ENCODE peak calls at places on chromosomes 5 and 9, in eight cellular contexts. L, O, D, S, M, U, Z and I are unnamed samples.

GRCh38 chr5:59069438-59070079 is 486.7 kb downstream of the RAB3C start:
- DNase-seq in L (peak), O (peak), D (no peak), S (no peak), M (no peak), U (peak), Z (peak), I (no peak)

GRCh38 chr5:135900276-135900675 is 4.6 kb upstream of the IL9 start:
- DNase-seq in L (no peak), O (no peak), D (no peak), S (no peak), M (no peak), U (no peak), Z (no peak), I (no peak)

GRCh38 chr5:167945542-167946384 is 345.7 kb upstream of the WWC1 start:
- DNase-seq in L (peak), O (no peak), D (peak), S (peak), M (no peak), U (peak), Z (peak), I (no peak)

GRCh38 chr5:150642567-150642927 is 2.1 kb downstream of the SYNPO start:
- DNase-seq in L (peak), O (peak), D (peak), S (peak), M (peak), U (peak), Z (peak), I (no peak)

GRCh38 chr5:111742166-111742565 is 14.8 kb downstream of the NREP start:
- DNase-seq in L (no peak), O (no peak), D (no peak), S (no peak), M (no peak), U (no peak), Z (no peak), I (no peak)

GRCh38 chr9:38337706-38338264 is 54.7 kb upstream of the ALDH1B1 start:
- DNase-seq in L (no peak), O (no peak), D (no peak), S (no peak), M (no peak), U (no peak), Z (no peak), I (peak)

GRCh38 chr5:43571237-43571636 is 14.4 kb upstream of the PAIP1 start:
- DNase-seq in L (no peak), O (no peak), D (no peak), S (no peak), M (no peak), U (no peak), Z (no peak), I (no peak)

GRCh38 chr9:111925784-111926183 is 29.2 kb downstream of the UGCG start:
- DNase-seq in L (no peak), O (no peak), D (no peak), S (no peak), M (no peak), U (no peak), Z (no peak), I (no peak)

GRCh38 chr5:168342151-168342825 is 50.8 kb downstream of the WWC1 start:
- DNase-seq in L (no peak), O (no peak), D (no peak), S (no peak), M (peak), U (no peak), Z (no peak), I (no peak)

GRCh38 chr9:101737705-101738565 is 512 bp downstream of the GRIN3A start:
- DNase-seq in L (no peak), O (peak), D (peak), S (peak), M (peak), U (no peak), Z (no peak), I (peak)

GRCh38 chr9:116070256-116070914 is 83.2 kb upstream of the PAPPA start:
- DNase-seq in L (no peak), O (no peak), D (no peak), S (no peak), M (no peak), U (no peak), Z (no peak), I (no peak)

GRCh38 chr9:76654575-76654974 is 109.7 kb upstream of the PCA3 start:
- DNase-seq in L (peak), O (no peak), D (no peak), S (no peak), M (no peak), U (peak), Z (peak), I (no peak)

GRCh38 chr5:168314735-168315411 is 23.4 kb downstream of the WWC1 start:
- DNase-seq in L (peak), O (peak), D (no peak), S (no peak), M (peak), U (peak), Z (peak), I (no peak)

GRCh38 chr5:178182158-178182876 is 4.9 kb downstream of the GMCL2 start:
- DNase-seq in L (no peak), O (no peak), D (no peak), S (no peak), M (no peak), U (no peak), Z (no peak), I (no peak)

GRCh38 chr5:168979140-168979539 is 321.8 kb downstream of the SLIT3 start:
- DNase-seq in L (no peak), O (no peak), D (no peak), S (no peak), M (no peak), U (no peak), Z (no peak), I (no peak)

GRCh38 chr5:124057161-124057814 is 545.3 kb downstream of the CSNK1G3 start:
- DNase-seq in L (peak), O (peak), D (peak), S (peak), M (peak), U (no peak), Z (peak), I (no peak)

GRCh38 chr5:144467795-144468194 is 297.1 kb downstream of the KCTD16 start:
- DNase-seq in L (peak), O (peak), D (no peak), S (no peak), M (no peak), U (peak), Z (peak), I (no peak)

GRCh38 chr9:120873512-120873911 is 3.5 kb downstream of the PHF19 start:
- DNase-seq in L (peak), O (peak), D (no peak), S (no peak), M (peak), U (no peak), Z (peak), I (no peak)

GRCh38 chr9:122900791-122901190 is 4.4 kb downstream of the RC3H2 start:
- DNase-seq in L (peak), O (no peak), D (no peak), S (no peak), M (no peak), U (no peak), Z (peak), I (no peak)

GRCh38 chr5:84032404-84032803 is 311.7 kb upstream of the HAPLN1 start:
- DNase-seq in L (no peak), O (no peak), D (no peak), S (no peak), M (no peak), U (no peak), Z (no peak), I (no peak)

GRCh38 chr5:127184841-127185240 is 105.8 kb upstream of the MEGF10 start:
- DNase-seq in L (no peak), O (no peak), D (no peak), S (no peak), M (no peak), U (no peak), Z (no peak), I (no peak)

GRCh38 chr9:123411191-123411590 is 55.2 kb downstream of the CRB2 start:
- DNase-seq in L (no peak), O (no peak), D (no peak), S (no peak), M (peak), U (no peak), Z (no peak), I (no peak)

GRCh38 chr5:1541662-1542008 is 17.9 kb upstream of the LPCAT1 start:
- DNase-seq in L (no peak), O (no peak), D (no peak), S (no peak), M (no peak), U (no peak), Z (no peak), I (no peak)

GRCh38 chr9:17839744-17840143 is 260.9 kb downstream of the SH3GL2 start:
- DNase-seq in L (no peak), O (no peak), D (no peak), S (no peak), M (no peak), U (no peak), Z (no peak), I (no peak)

GRCh38 chr9:96720435-96720834 is 57.5 kb downstream of the ZNF510 start:
- DNase-seq in L (no peak), O (no peak), D (no peak), S (no peak), M (no peak), U (no peak), Z (no peak), I (no peak)

GRCh38 chr5:132834057-132834456 is 3.6 kb upstream of the SHROOM1 start:
- DNase-seq in L (no peak), O (no peak), D (no peak), S (no peak), M (no peak), U (no peak), Z (no peak), I (no peak)

GRCh38 chr5:69032009-69032408 is 61.8 kb upstream of the SLC30A5 start:
- DNase-seq in L (no peak), O (no peak), D (no peak), S (no peak), M (no peak), U (no peak), Z (no peak), I (no peak)
- TF ChIP-seq CTCF in L (no peak), O (no peak), D (no peak), S (no peak), M (no peak), U (no peak), Z (no peak), I (no peak)

DNA sequence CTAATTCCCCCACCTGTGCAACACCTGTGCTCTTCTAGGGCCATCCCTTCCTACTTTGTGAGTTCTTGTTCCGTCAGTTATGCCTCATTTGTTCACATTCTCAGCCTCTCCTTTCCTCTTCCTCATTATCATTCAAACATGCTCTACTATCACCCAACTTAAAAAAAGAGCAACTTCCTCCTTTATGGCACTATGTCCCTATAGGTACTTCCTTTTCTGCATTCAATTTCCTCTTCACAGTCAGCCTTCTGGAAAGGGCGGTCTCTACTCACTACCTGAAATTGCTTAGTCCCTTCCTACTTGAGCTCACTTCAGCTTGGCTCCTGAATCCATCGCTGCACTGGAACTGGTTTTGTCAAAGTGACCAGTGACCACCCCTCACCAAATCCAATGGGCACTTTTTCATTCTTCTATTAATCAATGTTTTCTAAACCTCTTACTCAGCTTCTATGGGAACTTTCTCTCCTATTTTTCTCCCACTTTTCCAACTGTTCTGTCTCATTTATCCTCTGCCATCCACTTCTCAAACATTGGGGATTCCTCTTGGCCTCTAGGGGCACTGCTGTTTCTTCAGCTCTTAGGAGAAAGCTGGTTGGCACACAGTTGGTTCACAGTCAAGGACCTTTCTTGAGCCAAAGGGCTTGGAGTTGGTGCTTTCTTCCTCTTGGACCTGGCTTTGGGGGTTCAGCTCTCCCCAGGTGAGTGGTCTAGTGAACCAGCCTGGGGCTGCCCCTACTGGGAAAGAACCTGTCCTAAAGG is 112.0 kb upstream of the LHFPL2 start:
- DNase-seq in L (no peak), O (no peak), D (no peak), S (no peak), M (no peak), U (no peak), Z (no peak), I (peak)
- TF ChIP-seq CTCF in L (peak), O (peak), D (no peak), S (no peak), M (no peak), U (peak), Z (peak), I (peak)

GRCh38 chr9:134058716-134059115 is 9.1 kb downstream of the BRD3 start:
- DNase-seq in L (peak), O (no peak), D (no peak), S (peak), M (peak), U (no peak), Z (peak), I (no peak)

GRCh38 chr9:134059188-134059641 is 8.6 kb downstream of the BRD3 start:
- DNase-seq in L (no peak), O (no peak), D (no peak), S (no peak), M (peak), U (no peak), Z (no peak), I (no peak)

GRCh38 chr9:134061019-134061687 is 6.7 kb downstream of the BRD3 start:
- DNase-seq in L (no peak), O (no peak), D (no peak), S (no peak), M (peak), U (no peak), Z (no peak), I (no peak)

GRCh38 chr9:134060546-134060945 is 7.3 kb downstream of the BRD3 start:
- DNase-seq in L (no peak), O (no peak), D (no peak), S (no peak), M (peak), U (no peak), Z (no peak), I (no peak)

DNA sequence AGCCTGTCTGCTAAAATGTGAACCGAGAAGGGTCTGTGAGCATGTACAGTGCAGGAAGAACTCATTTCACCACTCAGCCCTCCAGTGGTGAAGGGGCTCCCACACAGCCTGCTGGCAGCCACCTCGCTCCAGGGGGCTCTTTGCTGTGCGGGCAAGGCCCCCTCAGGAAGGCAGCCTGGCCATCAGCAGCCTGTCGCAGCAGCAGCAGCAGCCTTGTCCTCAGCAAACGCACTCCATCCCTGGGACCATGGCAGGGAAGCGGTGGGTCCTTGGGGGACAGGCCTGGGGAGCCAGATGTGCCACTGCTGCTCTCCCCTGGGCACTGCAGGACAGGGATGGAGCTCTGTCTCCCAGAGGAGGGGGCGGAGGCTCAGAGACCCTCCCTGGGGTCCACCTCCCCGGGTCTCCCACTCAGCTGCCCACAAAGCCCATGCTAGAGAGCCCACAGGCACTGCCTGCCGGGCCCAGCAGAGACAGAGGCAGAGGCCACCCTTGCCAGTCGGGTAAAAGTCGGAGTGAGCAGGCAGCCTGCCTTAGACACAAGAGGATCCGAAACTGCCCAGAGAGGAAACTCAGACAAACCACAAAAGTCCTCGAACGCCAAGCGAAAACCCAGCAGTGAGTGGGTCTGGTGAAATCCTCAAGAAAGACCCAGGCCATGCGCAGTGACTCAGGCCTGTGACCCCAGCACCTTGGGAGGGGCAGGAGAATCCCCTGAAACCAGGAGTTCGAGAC is 8.0 kb downstream of the BRD3 start:
- DNase-seq in L (no peak), O (no peak), D (no peak), S (peak), M (peak), U (no peak), Z (no peak), I (no peak)
- TF ChIP-seq CTCF in L (no peak), O (no peak), D (no peak), S (no peak), M (no peak), U (peak), Z (peak), I (no peak)

GRCh38 chr9:137068539-137069507 is 1.5 kb downstream of the SAPCD2 start:
- DNase-seq in L (no peak), O (no peak), D (peak), S (no peak), M (peak), U (no peak), Z (no peak), I (no peak)
- TF ChIP-seq CTCF in L (no peak), O (no peak), D (no peak), S (no peak), M (no peak), U (no peak), Z (no peak), I (no peak)

GRCh38 chr9:35759795-35760194 is 5.7 kb upstream of the MSMP start:
- DNase-seq in L (no peak), O (no peak), D (no peak), S (no peak), M (no peak), U (no peak), Z (no peak), I (no peak)
- TF ChIP-seq CTCF in L (no peak), O (no peak), D (no peak), S (no peak), M (no peak), U (no peak), Z (no peak), I (no peak)